ENCODE peak calls at places on chromosomes 12 and 14, in seven cellular contexts. O is thoracic aorta, F is lower lobe of right lung, K is pancreas, C is mesothelial cell of epicardium, N is NB4, A is B cell. T is an unnamed sample.

GRCh38 chr12:116598341-116599284 is 39.4 kb downstream of the MAP1LC3B2 start:
- DNase-seq in N (no peak), K (no peak), C (no peak), F (no peak), O (no peak), A (no peak), T (no peak)

GRCh38 chr12:132218915-132219314 is 74.7 kb downstream of the NOC4L start:
- DNase-seq in N (peak), O (no peak), A (no peak), K (no peak), C (no peak), F (no peak), T (peak)

GRCh38 chr14:92501891-92502351 is 11.7 kb upstream of the RIN3 start:
- DNase-seq in A (no peak), F (no peak), N (no peak), O (no peak), K (no peak), C (no peak), T (no peak)

GRCh38 chr12:89179983-89180382 is 172.3 kb downstream of the DUSP6 start:
- DNase-seq in O (peak), C (no peak), A (no peak), F (no peak), K (peak), N (peak), T (no peak)

GRCh38 chr14:102297436-102298170 is 7.4 kb downstream of the MOK start:
- DNase-seq in K (no peak), C (no peak), O (no peak), A (no peak), F (no peak), N (no peak), T (no peak)

GRCh38 chr12:89844539-89844938 is 135.9 kb upstream of the ATP2B1 start:
- DNase-seq in K (no peak), A (no peak), C (no peak), O (no peak), N (no peak), F (no peak), T (no peak)

GRCh38 chr12:49347307-49348237 is 884 bp downstream of the DNAJC22 start:
- DNase-seq in A (peak), K (peak), F (peak), C (peak), N (peak), O (no peak), T (peak)

GRCh38 chr14:98167702-98168101 is 1104.3 kb downstream of the BCL11B start:
- DNase-seq in F (no peak), K (no peak), A (no peak), O (no peak), C (no peak), N (no peak), T (no peak)

GRCh38 chr12:59041241-59042121 is 121.2 kb upstream of the LRIG3 start:
- DNase-seq in F (no peak), K (no peak), A (no peak), C (no peak), N (no peak), O (no peak), T (no peak)

GRCh38 chr14:34072401-34072800 is 121.5 kb upstream of the EGLN3 start:
- DNase-seq in F (no peak), C (no peak), A (no peak), O (no peak), N (no peak), K (no peak), T (no peak)
- TF ChIP-seq CTCF in F (no peak), C (no peak), A (no peak), O (no peak), N (no peak), K (no peak), T (no peak)

DNA sequence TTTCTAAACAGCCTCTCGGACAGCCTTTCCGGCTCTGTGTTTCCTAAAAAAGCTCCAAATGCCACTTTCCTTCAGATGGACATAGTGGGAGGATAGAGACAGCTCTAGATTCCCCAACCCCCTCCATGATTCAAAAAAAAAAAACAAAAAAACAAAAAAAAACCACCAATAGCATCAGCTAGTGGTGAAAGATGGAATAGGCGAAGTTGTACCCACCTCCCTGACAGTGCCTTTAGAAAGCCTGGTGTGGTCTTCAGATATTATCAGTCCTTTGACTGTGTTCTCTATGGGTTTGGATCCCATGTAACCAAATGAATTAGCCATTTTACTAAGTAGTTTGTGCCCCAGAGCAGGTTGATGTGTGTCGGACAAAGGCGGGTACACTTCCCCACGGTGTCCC is 94.1 kb downstream of the PHETA1 start:
- DNase-seq in O (no peak), N (peak), F (no peak), A (no peak), K (no peak), C (no peak), T (no peak)
- TF ChIP-seq CTCF in O (no peak), N (peak), F (no peak), A (no peak), K (no peak), C (peak), T (no peak)

GRCh38 chr14:20350280-20350679 is 6.8 kb downstream of the PARP2 start:
- DNase-seq in O (no peak), K (no peak), F (no peak), C (no peak), A (no peak), N (no peak), T (no peak)

GRCh38 chr14:20346713-20347112 is 3.3 kb downstream of the PARP2 start:
- DNase-seq in N (no peak), A (no peak), O (no peak), F (no peak), K (no peak), C (no peak), T (no peak)

GRCh38 chr14:20345366-20345765 is 1.9 kb downstream of the PARP2 start:
- DNase-seq in A (no peak), C (no peak), O (no peak), N (no peak), F (no peak), K (no peak), T (no peak)

GRCh38 chr14:20347747-20348146 is 4.3 kb downstream of the PARP2 start:
- DNase-seq in F (no peak), O (no peak), N (no peak), C (no peak), K (no peak), A (no peak), T (no peak)

GRCh38 chr14:20350860-20351259 is 7.4 kb downstream of the PARP2 start:
- DNase-seq in F (no peak), C (no peak), N (no peak), K (no peak), A (no peak), O (no peak), T (no peak)
- TF ChIP-seq CTCF in F (no peak), C (no peak), N (no peak), K (no peak), A (no peak), O (peak), T (peak)

DNA sequence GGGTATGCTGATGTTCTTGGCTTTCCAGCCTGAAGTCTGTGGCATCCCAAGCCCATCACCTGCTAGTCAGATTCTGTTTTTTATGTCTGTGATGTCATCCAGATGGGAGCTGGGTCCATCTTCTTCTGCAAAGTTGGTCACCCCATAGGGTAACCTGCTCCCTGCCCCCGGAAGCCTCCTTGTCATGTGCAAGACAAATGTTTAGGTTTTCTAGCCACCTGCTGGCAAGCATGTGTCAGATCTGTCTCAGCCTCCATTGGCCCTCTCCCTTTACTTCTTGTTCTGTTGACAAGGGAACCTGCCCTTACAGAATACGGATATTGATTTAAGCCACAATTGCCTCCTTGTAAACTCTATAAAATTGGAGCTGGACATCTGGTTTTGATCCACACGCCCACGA is 7.4 kb downstream of the NTF3 start:
- DNase-seq in F (no peak), N (no peak), K (no peak), C (no peak), O (no peak), A (no peak), T (no peak)
- TF ChIP-seq CTCF in F (no peak), N (no peak), K (no peak), C (no peak), O (no peak), A (no peak), T (no peak)

T was measured in GM10248.